ENCODE peak calls at places on chromosomes 16 and 17, in six cellular contexts. One of them, this sample, is unnamed.

GRCh38 chr16:64365448-64365858 is 756.4 kb downstream of the CDH11 start:
- DNase-seq in breast epithelium: no peak
- DNase-seq in OCI-LY7: no peak
- DNase-seq in cardiac fibroblast: peak
- DNase-seq in HFFc6: peak
- DNase-seq in endothelial cell of umbilical vein: peak
- DNase-seq in this sample: no peak

GRCh38 chr17:55451203-55451641 is 29.6 kb upstream of the MMD start:
- DNase-seq in endothelial cell of umbilical vein: peak
- DNase-seq in OCI-LY7: no peak
- DNase-seq in cardiac fibroblast: peak
- DNase-seq in HFFc6: peak
- DNase-seq in breast epithelium: no peak
- DNase-seq in this sample: peak

GRCh38 chr17:53919356-53919755 is 96.6 kb downstream of the KIF2B start:
- DNase-seq in breast epithelium: no peak
- DNase-seq in endothelial cell of umbilical vein: no peak
- DNase-seq in HFFc6: no peak
- DNase-seq in cardiac fibroblast: no peak
- DNase-seq in OCI-LY7: no peak
- DNase-seq in this sample: no peak

GRCh38 chr17:82299452-82299851 is 18.0 kb downstream of the CD7 start:
- DNase-seq in HFFc6: no peak
- DNase-seq in cardiac fibroblast: no peak
- DNase-seq in endothelial cell of umbilical vein: no peak
- DNase-seq in OCI-LY7: no peak
- DNase-seq in breast epithelium: no peak
- DNase-seq in this sample: no peak

GRCh38 chr17:58886514-58886913 is 130.9 kb downstream of the PPM1E start:
- DNase-seq in endothelial cell of umbilical vein: no peak
- DNase-seq in cardiac fibroblast: no peak
- DNase-seq in HFFc6: no peak
- DNase-seq in OCI-LY7: no peak
- DNase-seq in breast epithelium: no peak
- DNase-seq in this sample: no peak

GRCh38 chr17:36731806-36732205 is 130.4 kb downstream of the MRM1 start:
- DNase-seq in cardiac fibroblast: no peak
- DNase-seq in OCI-LY7: no peak
- DNase-seq in HFFc6: no peak
- DNase-seq in endothelial cell of umbilical vein: no peak
- DNase-seq in breast epithelium: no peak
- DNase-seq in this sample: no peak

GRCh38 chr17:68290268-68290954 is 516 bp downstream of the SLC16A6 start:
- DNase-seq in cardiac fibroblast: no peak
- DNase-seq in HFFc6: no peak
- DNase-seq in endothelial cell of umbilical vein: no peak
- DNase-seq in breast epithelium: no peak
- DNase-seq in OCI-LY7: peak
- DNase-seq in this sample: no peak

GRCh38 chr16:4976079-4976478 is 17.9 kb downstream of the SEC14L5 start:
- DNase-seq in OCI-LY7: peak
- DNase-seq in cardiac fibroblast: no peak
- DNase-seq in endothelial cell of umbilical vein: no peak
- DNase-seq in breast epithelium: no peak
- DNase-seq in HFFc6: no peak
- DNase-seq in this sample: no peak

GRCh38 chr16:86490859-86491642 is 19.3 kb upstream of the FOXF1 start:
- DNase-seq in HFFc6: peak
- DNase-seq in OCI-LY7: no peak
- DNase-seq in endothelial cell of umbilical vein: no peak
- DNase-seq in cardiac fibroblast: no peak
- DNase-seq in breast epithelium: no peak
- DNase-seq in this sample: no peak

GRCh38 chr17:82172461-82173160 is 40.0 kb downstream of the CCDC57 start:
- DNase-seq in breast epithelium: no peak
- DNase-seq in endothelial cell of umbilical vein: no peak
- DNase-seq in HFFc6: no peak
- DNase-seq in OCI-LY7: no peak
- DNase-seq in cardiac fibroblast: no peak
- DNase-seq in this sample: no peak

GRCh38 chr16:30771726-30772125 is 9.6 kb downstream of the RNF40 start:
- DNase-seq in OCI-LY7: no peak
- DNase-seq in cardiac fibroblast: peak
- DNase-seq in HFFc6: no peak
- DNase-seq in breast epithelium: no peak
- DNase-seq in endothelial cell of umbilical vein: no peak
- DNase-seq in this sample: no peak

GRCh38 chr16:55494994-55495421 is 13.9 kb upstream of the LPCAT2 start:
- DNase-seq in endothelial cell of umbilical vein: peak
- DNase-seq in OCI-LY7: no peak
- DNase-seq in breast epithelium: no peak
- DNase-seq in HFFc6: peak
- DNase-seq in cardiac fibroblast: peak
- DNase-seq in this sample: peak

GRCh38 chr16:19179890-19180490 is 11.9 kb downstream of the SYT17 start:
- DNase-seq in endothelial cell of umbilical vein: peak
- DNase-seq in breast epithelium: no peak
- DNase-seq in cardiac fibroblast: peak
- DNase-seq in OCI-LY7: peak
- DNase-seq in HFFc6: peak
- DNase-seq in this sample: peak

GRCh38 chr17:48841395-48841831 is 10.6 kb downstream of the CALCOCO2 start:
- DNase-seq in HFFc6: peak
- DNase-seq in OCI-LY7: peak
- DNase-seq in breast epithelium: no peak
- DNase-seq in endothelial cell of umbilical vein: peak
- DNase-seq in cardiac fibroblast: peak
- DNase-seq in this sample: peak

GRCh38 chr17:19409509-19409908 is 1.5 kb upstream of the RNF112 start:
- DNase-seq in OCI-LY7: no peak
- DNase-seq in endothelial cell of umbilical vein: no peak
- DNase-seq in cardiac fibroblast: peak
- DNase-seq in HFFc6: peak
- DNase-seq in breast epithelium: no peak
- DNase-seq in this sample: peak

GRCh38 chr17:42744283-42744805 is 496 bp downstream of the EZH1 start:
- DNase-seq in OCI-LY7: peak
- DNase-seq in HFFc6: peak
- DNase-seq in breast epithelium: peak
- DNase-seq in cardiac fibroblast: peak
- DNase-seq in endothelial cell of umbilical vein: no peak
- DNase-seq in this sample: peak

GRCh38 chr16:86529160-86529559 is 18.8 kb downstream of the FOXF1 start:
- DNase-seq in HFFc6: peak
- DNase-seq in endothelial cell of umbilical vein: no peak
- DNase-seq in OCI-LY7: no peak
- DNase-seq in breast epithelium: no peak
- DNase-seq in cardiac fibroblast: peak
- DNase-seq in this sample: no peak

GRCh38 chr17:76353004-76353598 is 615 bp downstream of the PRPSAP1 start:
- DNase-seq in endothelial cell of umbilical vein: peak
- DNase-seq in OCI-LY7: peak
- DNase-seq in HFFc6: no peak
- DNase-seq in cardiac fibroblast: no peak
- DNase-seq in breast epithelium: no peak
- DNase-seq in this sample: no peak

GRCh38 chr17:65518256-65518655 is 43.2 kb downstream of the AXIN2 start:
- DNase-seq in OCI-LY7: no peak
- DNase-seq in endothelial cell of umbilical vein: no peak
- DNase-seq in cardiac fibroblast: peak
- DNase-seq in breast epithelium: no peak
- DNase-seq in HFFc6: peak
- DNase-seq in this sample: peak

GRCh38 chr17:64024781-64025731 is 4.6 kb upstream of the ICAM2 start:
- DNase-seq in HFFc6: peak
- DNase-seq in OCI-LY7: no peak
- DNase-seq in cardiac fibroblast: peak
- DNase-seq in endothelial cell of umbilical vein: peak
- DNase-seq in breast epithelium: no peak
- DNase-seq in this sample: no peak

GRCh38 chr17:45160505-45161287 is 979 bp upstream of the HEXIM2 start:
- DNase-seq in cardiac fibroblast: peak
- DNase-seq in HFFc6: peak
- DNase-seq in breast epithelium: peak
- DNase-seq in endothelial cell of umbilical vein: peak
- DNase-seq in OCI-LY7: peak
- DNase-seq in this sample: peak
- TF ChIP-seq CTCF in cardiac fibroblast: no peak
- TF ChIP-seq CTCF in HFFc6: peak
- TF ChIP-seq CTCF in breast epithelium: peak
- TF ChIP-seq CTCF in endothelial cell of umbilical vein: no peak
- TF ChIP-seq CTCF in OCI-LY7: peak
- TF ChIP-seq CTCF in this sample: no peak

GRCh38 chr16:1961651-1962067 is 2.3 kb downstream of the NDUFB10 start:
- DNase-seq in HFFc6: no peak
- DNase-seq in OCI-LY7: peak
- DNase-seq in endothelial cell of umbilical vein: no peak
- DNase-seq in breast epithelium: no peak
- DNase-seq in cardiac fibroblast: no peak
- DNase-seq in this sample: no peak

GRCh38 chr16:1965610-1966009 is 984 bp upstream of the RPS2 start:
- DNase-seq in breast epithelium: no peak
- DNase-seq in HFFc6: no peak
- DNase-seq in OCI-LY7: peak
- DNase-seq in cardiac fibroblast: no peak
- DNase-seq in endothelial cell of umbilical vein: no peak
- DNase-seq in this sample: no peak

GRCh38 chr16:1966460-1966859 is at the start of gene RNF151:
- DNase-seq in OCI-LY7: no peak
- DNase-seq in HFFc6: no peak
- DNase-seq in breast epithelium: no peak
- DNase-seq in cardiac fibroblast: no peak
- DNase-seq in endothelial cell of umbilical vein: no peak
- DNase-seq in this sample: no peak

GRCh38 chr16:1964506-1965471 is at the start of gene RPS2:
- DNase-seq in OCI-LY7: peak
- DNase-seq in breast epithelium: peak
- DNase-seq in cardiac fibroblast: peak
- DNase-seq in HFFc6: peak
- DNase-seq in endothelial cell of umbilical vein: peak
- DNase-seq in this sample: peak

DNA sequence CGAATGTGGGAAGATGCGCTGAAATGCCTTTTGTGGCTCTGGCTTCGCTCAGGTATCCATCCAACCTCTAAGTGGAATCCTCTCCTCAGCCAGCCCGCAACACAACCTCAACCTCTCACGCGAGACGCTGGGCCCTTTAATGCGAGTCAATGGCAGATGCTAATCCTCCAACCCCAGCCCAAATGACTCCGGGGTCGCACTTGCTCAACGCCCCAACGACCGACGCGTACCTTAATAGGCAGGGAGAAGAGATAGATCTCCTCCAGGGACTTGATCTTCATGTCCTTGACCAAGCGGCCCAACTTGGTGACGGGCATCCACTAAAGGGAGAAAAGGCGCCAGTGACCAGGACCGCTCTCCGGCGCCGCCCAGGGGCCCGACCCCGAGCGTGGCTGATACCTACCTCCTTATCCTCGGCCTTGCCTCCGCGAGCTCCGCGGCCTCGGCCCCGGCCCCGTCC is 550 bp downstream of the RPS2 start:
- DNase-seq in breast epithelium: no peak
- DNase-seq in cardiac fibroblast: peak
- DNase-seq in OCI-LY7: peak
- DNase-seq in HFFc6: no peak
- DNase-seq in endothelial cell of umbilical vein: peak
- DNase-seq in this sample: no peak
- TF ChIP-seq CTCF in breast epithelium: no peak
- TF ChIP-seq CTCF in cardiac fibroblast: peak
- TF ChIP-seq CTCF in OCI-LY7: peak
- TF ChIP-seq CTCF in HFFc6: no peak
- TF ChIP-seq CTCF in endothelial cell of umbilical vein: peak
- TF ChIP-seq CTCF in this sample: no peak

GRCh38 chr16:8849411-8850011 is 19.3 kb downstream of the CARHSP1 start:
- DNase-seq in HFFc6: peak
- DNase-seq in OCI-LY7: no peak
- DNase-seq in breast epithelium: no peak
- DNase-seq in endothelial cell of umbilical vein: no peak
- DNase-seq in cardiac fibroblast: peak
- DNase-seq in this sample: peak
- TF ChIP-seq CTCF in HFFc6: no peak
- TF ChIP-seq CTCF in OCI-LY7: no peak
- TF ChIP-seq CTCF in breast epithelium: no peak
- TF ChIP-seq CTCF in endothelial cell of umbilical vein: no peak
- TF ChIP-seq CTCF in cardiac fibroblast: no peak
- TF ChIP-seq CTCF in this sample: no peak

DNA sequence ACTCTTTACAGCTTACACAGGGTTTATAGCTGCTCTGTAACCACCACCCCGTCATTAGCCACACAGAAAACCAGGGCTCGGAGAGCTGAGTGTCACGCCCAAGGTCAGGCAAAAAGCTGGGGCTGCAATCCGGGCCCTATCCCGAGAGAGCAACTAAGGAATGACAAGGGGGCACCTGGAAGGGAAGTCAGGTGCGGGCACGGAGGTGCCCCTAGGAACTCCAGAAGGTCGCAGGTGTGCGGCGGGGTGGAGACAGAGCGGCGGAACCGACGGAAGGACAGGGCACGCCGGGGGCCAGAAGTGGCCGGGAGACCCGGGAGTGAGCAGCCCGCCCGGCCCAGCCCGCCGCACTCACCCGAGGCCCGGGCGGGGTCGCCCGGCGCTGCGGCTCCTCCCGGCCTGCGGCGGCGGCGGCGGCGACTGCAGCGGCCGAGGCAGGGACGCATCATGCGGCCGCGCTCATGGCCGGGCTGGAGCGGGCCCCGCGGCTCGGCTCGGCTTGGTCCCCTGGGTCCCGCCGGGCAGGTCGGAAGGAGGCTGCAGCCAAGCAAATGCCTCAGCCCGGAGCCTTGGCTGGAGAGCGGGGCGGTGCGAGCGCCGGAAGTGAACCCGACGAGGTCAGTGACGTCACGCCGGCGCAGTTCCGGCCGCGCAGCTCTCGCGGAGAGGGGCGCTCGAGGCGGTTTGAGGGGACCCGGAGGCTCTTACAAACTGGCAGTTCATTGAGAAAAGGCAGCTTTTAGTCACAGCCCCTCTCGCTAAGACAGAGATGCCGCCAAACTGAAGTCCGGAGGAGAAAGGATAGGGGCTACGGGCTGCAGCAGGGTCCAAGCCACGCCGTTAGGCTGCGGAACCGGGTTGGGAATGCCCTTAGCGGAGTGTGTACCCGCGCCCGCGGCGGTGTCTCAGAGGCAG is at the start of gene ZDHHC7:
- DNase-seq in endothelial cell of umbilical vein: peak
- DNase-seq in HFFc6: peak
- DNase-seq in cardiac fibroblast: peak
- DNase-seq in OCI-LY7: peak
- DNase-seq in breast epithelium: peak
- DNase-seq in this sample: peak
- TF ChIP-seq CTCF in endothelial cell of umbilical vein: no peak
- TF ChIP-seq CTCF in HFFc6: no peak
- TF ChIP-seq CTCF in cardiac fibroblast: peak
- TF ChIP-seq CTCF in OCI-LY7: peak
- TF ChIP-seq CTCF in breast epithelium: no peak
- TF ChIP-seq CTCF in this sample: no peak

This sample was measured in astrocyte of the spinal cord.